ENCODE peak calls at places on chromosomes 12 and 14, in six cellular contexts. S is cardiac fibroblast, Y is tibial artery, C is psoas muscle, D is A549, Z is lower lobe of right lung. F is an unnamed sample.
A peak's percentile ranks its signal among the peaks of the same experiment; 100 is the strongest.

GRCh38 chr12:119011231-119011630 is 29.9 kb downstream of the SRRM4 start:
- DNase-seq in S (no peak), Y (no peak), C (no peak), D (no peak), Z (no peak), F (no peak)

GRCh38 chr12:4591180-4591687 is 29.2 kb downstream of the DYRK4 start:
- DNase-seq in S (no peak), Y (no peak), C (no peak), D (no peak), Z (no peak), F (no peak)

GRCh38 chr12:50928392-50928791 is 24.0 kb upstream of the HIGD1C start:
- DNase-seq in S (no peak), Y (no peak), C (no peak), D (no peak), Z (no peak), F (no peak)

GRCh38 chr12:5140190-5140589 is 96.5 kb downstream of the KCNA5 start:
- DNase-seq in S (no peak), Y (no peak), C (no peak), D (no peak), Z (no peak), F (no peak)

GRCh38 chr12:52307836-52308806 is 13.1 kb downstream of the KRT83 start:
- DNase-seq in S (peak; percentile 53), Y (peak; percentile 55), C (peak; percentile 78), D (peak; percentile 49), Z (peak; percentile 78), F (no peak)

GRCh38 chr14:76977793-76978730 is 50.4 kb downstream of the IRF2BPL start:
- DNase-seq in S (peak; percentile 69), Y (peak; percentile 60), C (peak; percentile 47), D (no peak), Z (peak; percentile 88), F (peak; percentile 40)

GRCh38 chr12:8823565-8824300 is 1.3 kb downstream of the A2ML1 start:
- DNase-seq in S (peak; percentile 31), Y (no peak), C (no peak), D (peak; percentile 33), Z (no peak), F (no peak)

GRCh38 chr14:29016050-29016900 is 249.7 kb downstream of the FOXG1 start:
- DNase-seq in S (peak; percentile 73), Y (no peak), C (peak; percentile 9), D (peak; percentile 53), Z (peak; percentile 41), F (no peak)

GRCh38 chr12:53694746-53695145 is 18.9 kb upstream of the ATP5MC2 start:
- DNase-seq in S (no peak), Y (no peak), C (no peak), D (no peak), Z (no peak), F (no peak)

GRCh38 chr12:49982246-49983229 is 9.8 kb downstream of the AQP6 start:
- DNase-seq in S (peak; percentile 57), Y (no peak), C (no peak), D (no peak), Z (no peak), F (no peak)

GRCh38 chr12:59383426-59383822 is 212.4 kb upstream of the SLC16A7 start:
- DNase-seq in S (peak; percentile 48), Y (no peak), C (no peak), D (no peak), Z (no peak), F (peak; percentile 94)

GRCh38 chr14:97113339-97113738 is 316.2 kb downstream of the VRK1 start:
- DNase-seq in S (no peak), Y (no peak), C (no peak), D (peak; percentile 13), Z (no peak), F (no peak)

GRCh38 chr14:85587152-85587697 is 57.3 kb downstream of the FLRT2 start:
- DNase-seq in S (peak; percentile 65), Y (no peak), C (no peak), D (peak; percentile 46), Z (no peak), F (no peak)

GRCh38 chr14:104386281-104386841 is 193.2 kb upstream of the C14orf180 start:
- DNase-seq in S (no peak), Y (peak; percentile 14), C (no peak), D (no peak), Z (peak; percentile 45), F (no peak)

GRCh38 chr14:47442206-47442605 is 233.2 kb downstream of the MDGA2 start:
- DNase-seq in S (peak; percentile 4), Y (no peak), C (no peak), D (peak; percentile 52), Z (no peak), F (no peak)

GRCh38 chr14:75379930-75380270 is 47.9 kb upstream of the JDP2 start:
- DNase-seq in S (no peak), Y (no peak), C (no peak), D (no peak), Z (no peak), F (no peak)

GRCh38 chr14:105059035-105059916 is 6.0 kb downstream of the GPR132 start:
- DNase-seq in S (no peak), Y (no peak), C (no peak), D (no peak), Z (peak; percentile 80), F (no peak)

GRCh38 chr14:103404032-103404918 is 19.1 kb downstream of the MARK3 start:
- DNase-seq in S (peak; percentile 52), Y (no peak), C (no peak), D (no peak), Z (no peak), F (no peak)

GRCh38 chr14:104201063-104201462 is 62.7 kb downstream of the KIF26A start:
- DNase-seq in S (no peak), Y (no peak), C (no peak), D (no peak), Z (no peak), F (no peak)

DNA sequence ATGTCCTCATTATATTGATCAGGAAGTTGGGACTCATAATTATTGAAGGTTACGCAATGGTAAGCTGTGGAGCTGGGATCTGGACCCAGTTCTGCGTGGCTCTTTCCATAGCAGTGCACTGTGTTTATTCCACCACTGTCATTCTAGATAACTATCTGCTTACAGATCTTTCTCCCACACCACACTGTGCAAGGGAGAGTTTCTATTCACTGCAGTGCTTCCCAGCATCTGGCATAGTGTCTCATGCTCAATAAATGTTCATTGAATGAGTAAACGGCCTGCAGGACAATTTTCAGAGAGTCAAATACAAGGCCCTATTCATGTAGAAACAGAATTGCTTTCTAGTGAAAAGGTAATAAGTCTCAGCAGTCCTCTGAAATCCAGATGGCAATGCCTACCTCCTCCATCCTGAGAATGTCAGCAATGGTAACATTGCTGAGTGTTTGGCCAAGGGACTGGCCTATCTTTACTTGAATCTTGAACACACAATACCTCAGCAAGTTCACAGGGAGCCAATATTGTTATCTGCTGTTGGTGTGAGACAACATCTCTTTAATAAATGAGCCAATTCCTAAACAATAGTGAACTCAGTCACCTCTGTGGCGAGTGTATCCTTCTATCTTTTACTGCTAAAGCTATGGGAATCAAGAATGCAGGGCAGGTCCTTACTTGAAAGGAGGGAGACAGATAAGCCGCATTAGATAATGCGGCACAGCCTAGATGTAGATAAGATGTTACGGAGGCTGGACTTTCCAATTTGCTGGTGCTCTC is 332.4 kb upstream of the PRICKLE1 start:
- DNase-seq in S (no peak), Y (no peak), C (no peak), D (peak; percentile 18), Z (no peak), F (peak; percentile 10)
- H3K4me3 ChIP-seq in S (no peak overlapping the region), Y (no peak overlapping the region), C (no peak overlapping the region), D (no peak overlapping the region), Z (no peak overlapping the region), F (no peak overlapping the region)

DNA sequence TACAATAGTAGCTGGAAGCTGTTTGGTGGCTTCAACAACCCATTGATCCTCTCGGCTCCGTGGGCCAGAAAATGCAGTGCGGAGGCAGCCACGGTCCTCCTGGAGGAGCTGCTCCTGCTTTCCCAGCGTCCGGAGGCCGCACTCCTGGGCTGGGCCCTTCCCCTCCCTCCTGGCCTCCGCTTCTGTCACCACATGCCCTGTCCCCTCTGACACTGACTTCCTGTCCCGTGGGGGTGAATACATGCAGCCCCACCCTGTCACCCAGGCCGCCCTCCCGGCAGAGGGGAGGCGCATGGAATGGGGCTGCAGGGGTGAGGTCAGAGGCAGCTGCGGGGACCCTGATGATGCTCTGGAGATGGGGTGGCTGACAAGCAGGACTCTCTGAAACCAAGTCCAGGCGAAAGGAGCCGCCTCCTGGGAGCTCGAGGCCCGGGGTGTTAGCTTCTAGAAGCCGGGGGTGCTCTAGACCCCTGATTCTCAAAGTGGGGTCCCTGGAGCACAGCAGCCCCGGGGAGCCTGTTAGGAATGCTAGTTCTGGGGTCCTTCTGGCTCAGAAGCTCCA is 32.2 kb downstream of the NOC4L start:
- DNase-seq in S (no peak), Y (no peak), C (peak; percentile 9), D (no peak), Z (no peak), F (no peak)
- TF ChIP-seq CTCF in S (no peak), Y (no peak), C (no peak), D (no peak), Z (no peak), F (no peak)

DNA sequence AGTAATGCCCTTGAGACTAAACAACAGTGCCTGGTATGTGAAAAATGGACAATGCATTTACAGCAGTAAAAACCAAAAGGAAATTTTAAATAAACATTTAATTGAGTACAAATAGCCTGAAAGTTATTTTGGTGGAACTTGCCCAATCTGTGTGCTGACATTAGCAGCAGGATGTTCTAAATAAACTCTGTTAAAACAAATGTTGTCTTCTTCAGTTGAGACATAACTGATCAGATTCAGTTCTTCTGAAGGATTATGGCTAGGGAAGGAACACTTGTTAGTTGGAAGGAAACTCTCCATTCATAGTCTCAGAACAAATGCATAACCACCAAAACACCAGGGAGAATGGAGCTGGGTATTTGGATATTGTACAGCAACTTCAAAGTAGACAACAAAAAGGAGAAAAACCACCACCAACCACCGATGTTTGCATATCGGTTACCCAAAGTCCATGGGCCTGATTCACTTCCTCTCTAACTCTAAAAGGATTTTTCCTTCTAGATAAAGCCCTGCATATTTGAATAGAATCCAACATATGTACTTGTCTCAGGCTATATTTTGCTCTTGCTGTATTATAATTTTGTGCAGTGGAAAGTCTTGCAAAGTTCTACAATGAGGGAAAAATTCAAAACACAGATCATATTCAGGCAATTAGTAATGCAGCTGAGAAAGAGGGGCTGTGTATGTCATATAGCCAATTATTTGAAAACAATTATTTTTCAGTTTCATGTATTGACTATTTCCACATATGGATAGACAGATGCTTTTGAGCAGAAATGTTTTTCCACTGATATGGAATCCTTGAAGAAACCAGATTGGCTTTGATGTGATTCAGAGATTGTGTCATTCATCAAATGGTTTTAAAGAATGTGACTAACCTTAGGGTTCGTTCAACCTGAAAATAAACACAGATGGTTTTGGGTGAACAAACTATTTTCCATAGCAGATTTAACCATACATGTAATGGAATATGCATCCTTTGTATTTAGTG is 152.2 kb upstream of the BMP4 start:
- DNase-seq in S (peak; percentile 90), Y (no peak), C (no peak), D (peak; percentile 17), Z (no peak), F (peak; percentile 44)
- H3K4me3 ChIP-seq in S (no peak overlapping the region), Y (no peak overlapping the region), C (no peak overlapping the region), D (no peak overlapping the region), Z (no peak overlapping the region), F (no peak overlapping the region)

DNA sequence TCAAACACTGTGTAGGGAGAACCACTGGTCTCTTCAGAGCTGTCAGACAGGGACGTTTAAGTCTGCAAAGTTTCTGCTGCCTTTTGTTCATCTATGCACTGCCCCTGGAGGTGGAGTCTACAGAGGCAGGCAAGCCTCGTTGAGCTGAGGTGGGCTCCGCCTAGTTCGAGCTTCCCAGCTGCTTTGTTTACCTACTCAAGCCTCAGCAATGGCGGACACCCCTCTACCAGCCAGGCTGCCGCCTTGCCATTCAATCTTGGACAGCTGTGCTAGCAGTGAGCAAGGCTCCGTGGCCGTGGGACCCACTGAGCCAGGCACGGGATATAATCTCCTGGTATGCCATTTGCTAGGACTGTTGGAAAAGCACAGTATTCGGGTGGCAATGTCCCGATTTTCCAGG is 24.6 kb upstream of the YBX3 start:
- DNase-seq in S (no peak), Y (no peak), C (no peak), D (no peak), Z (no peak), F (no peak)
- TF ChIP-seq CTCF in S (no peak), Y (no peak), C (no peak), D (no peak), Z (no peak), F (no peak)

GRCh38 chr12:13099066-13099909 is 4.2 kb downstream of the GSG1 start:
- DNase-seq in S (peak; percentile 51), Y (peak; percentile 51), C (no peak), D (no peak), Z (no peak), F (no peak)
- H3K4me3 ChIP-seq in S (no peak overlapping the region), Y (no peak overlapping the region), C (no peak overlapping the region), D (no peak overlapping the region), Z (no peak overlapping the region), F (no peak overlapping the region)

F was measured in AG04449.